ENCODE peak calls at places on chromosomes 6 and 20, in four cellular contexts. One of them, this sample, is unnamed.

GRCh38 chr20:34806255-34806654 is 19.2 kb downstream of the NCOA6 start:
- DNase-seq in GM12878: no peak
- DNase-seq in K562: no peak
- DNase-seq in A549: no peak
- DNase-seq in this sample: no peak

GRCh38 chr6:52362443-52363221 is 681 bp downstream of the PAQR8 start:
- DNase-seq in K562: peak; percentile 47
- DNase-seq in GM12878: no peak
- DNase-seq in A549: peak; percentile 8
- DNase-seq in this sample: no peak

GRCh38 chr6:127267742-127268588 is 1.3 kb downstream of the RNF146 start:
- DNase-seq in A549: peak; percentile 1
- DNase-seq in GM12878: no peak
- DNase-seq in K562: no peak
- DNase-seq in this sample: no peak

GRCh38 chr6:90386796-90387390 is 90.2 kb upstream of the BACH2 start:
- DNase-seq in A549: no peak
- DNase-seq in GM12878: no peak
- DNase-seq in K562: no peak
- DNase-seq in this sample: no peak

GRCh38 chr6:76694779-76695178 is 622.3 kb upstream of the IMPG1 start:
- DNase-seq in GM12878: no peak
- DNase-seq in A549: no peak
- DNase-seq in K562: no peak
- DNase-seq in this sample: no peak

GRCh38 chr6:168410554-168411011 is 30.4 kb upstream of the SMOC2 start:
- DNase-seq in GM12878: no peak
- DNase-seq in K562: no peak
- DNase-seq in A549: no peak
- DNase-seq in this sample: no peak

GRCh38 chr20:33130553-33130952 is 37.4 kb upstream of the BPIFA2 start:
- DNase-seq in GM12878: no peak
- DNase-seq in K562: no peak
- DNase-seq in A549: no peak
- DNase-seq in this sample: no peak

GRCh38 chr20:45415822-45416637 is at the start of gene PIGT:
- DNase-seq in GM12878: peak; percentile 51
- DNase-seq in K562: peak; percentile 90
- DNase-seq in A549: peak; percentile 81
- DNase-seq in this sample: peak; percentile 72

GRCh38 chr6:159943101-159943632 is 25.7 kb upstream of the IGF2R start:
- DNase-seq in A549: no peak
- DNase-seq in K562: no peak
- DNase-seq in GM12878: no peak
- DNase-seq in this sample: peak; percentile 23

GRCh38 chr6:139801571-139802321 is 427.3 kb upstream of the CITED2 start:
- DNase-seq in A549: no peak
- DNase-seq in K562: no peak
- DNase-seq in GM12878: no peak
- DNase-seq in this sample: peak; percentile 49

DNA sequence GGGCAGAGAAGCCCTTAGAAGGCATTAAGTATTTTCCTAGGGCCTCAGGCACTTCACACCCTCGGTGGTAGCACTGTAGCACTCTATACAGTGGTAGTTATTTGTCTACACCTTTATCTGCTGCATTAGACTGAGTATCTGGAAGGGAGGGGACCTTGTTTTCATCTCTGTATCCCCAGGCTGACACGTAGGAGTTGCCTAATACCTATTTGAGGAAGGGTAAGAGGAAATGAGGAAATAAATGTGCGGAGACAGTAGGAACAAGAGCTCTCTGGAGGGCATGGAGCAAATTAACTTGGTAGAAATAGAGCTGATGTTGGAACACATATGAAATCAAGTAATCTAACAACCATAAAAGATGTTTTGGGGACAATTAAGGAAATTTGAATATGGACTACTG is 3.9 kb downstream of the CNPY3 start:
- DNase-seq in A549: no peak
- DNase-seq in K562: no peak
- DNase-seq in GM12878: no peak
- DNase-seq in this sample: no peak
- TF ChIP-seq ELK1 in A549: no peak
- TF ChIP-seq ELK1 in K562: no peak
- TF ChIP-seq ELK1 in GM12878: no peak
- TF ChIP-seq ELK1 in this sample: no peak

GRCh38 chr6:79946773-79947190 is 571 bp downstream of the ELOVL4 start:
- DNase-seq in K562: no peak
- DNase-seq in A549: peak; percentile 5
- DNase-seq in GM12878: no peak
- DNase-seq in this sample: peak; percentile 18

GRCh38 chr6:79949235-79949634 is 1.9 kb upstream of the ELOVL4 start:
- DNase-seq in GM12878: peak; percentile 7
- DNase-seq in A549: peak; percentile 9
- DNase-seq in K562: peak; percentile 45
- DNase-seq in this sample: peak; percentile 75

GRCh38 chr6:79943133-79943532 is 4.2 kb downstream of the ELOVL4 start:
- DNase-seq in GM12878: no peak
- DNase-seq in K562: no peak
- DNase-seq in A549: no peak
- DNase-seq in this sample: no peak

GRCh38 chr6:79946242-79946641 is 1.1 kb downstream of the ELOVL4 start:
- DNase-seq in A549: peak; percentile 4
- DNase-seq in K562: no peak
- DNase-seq in GM12878: no peak
- DNase-seq in this sample: peak; percentile 35

DNA sequence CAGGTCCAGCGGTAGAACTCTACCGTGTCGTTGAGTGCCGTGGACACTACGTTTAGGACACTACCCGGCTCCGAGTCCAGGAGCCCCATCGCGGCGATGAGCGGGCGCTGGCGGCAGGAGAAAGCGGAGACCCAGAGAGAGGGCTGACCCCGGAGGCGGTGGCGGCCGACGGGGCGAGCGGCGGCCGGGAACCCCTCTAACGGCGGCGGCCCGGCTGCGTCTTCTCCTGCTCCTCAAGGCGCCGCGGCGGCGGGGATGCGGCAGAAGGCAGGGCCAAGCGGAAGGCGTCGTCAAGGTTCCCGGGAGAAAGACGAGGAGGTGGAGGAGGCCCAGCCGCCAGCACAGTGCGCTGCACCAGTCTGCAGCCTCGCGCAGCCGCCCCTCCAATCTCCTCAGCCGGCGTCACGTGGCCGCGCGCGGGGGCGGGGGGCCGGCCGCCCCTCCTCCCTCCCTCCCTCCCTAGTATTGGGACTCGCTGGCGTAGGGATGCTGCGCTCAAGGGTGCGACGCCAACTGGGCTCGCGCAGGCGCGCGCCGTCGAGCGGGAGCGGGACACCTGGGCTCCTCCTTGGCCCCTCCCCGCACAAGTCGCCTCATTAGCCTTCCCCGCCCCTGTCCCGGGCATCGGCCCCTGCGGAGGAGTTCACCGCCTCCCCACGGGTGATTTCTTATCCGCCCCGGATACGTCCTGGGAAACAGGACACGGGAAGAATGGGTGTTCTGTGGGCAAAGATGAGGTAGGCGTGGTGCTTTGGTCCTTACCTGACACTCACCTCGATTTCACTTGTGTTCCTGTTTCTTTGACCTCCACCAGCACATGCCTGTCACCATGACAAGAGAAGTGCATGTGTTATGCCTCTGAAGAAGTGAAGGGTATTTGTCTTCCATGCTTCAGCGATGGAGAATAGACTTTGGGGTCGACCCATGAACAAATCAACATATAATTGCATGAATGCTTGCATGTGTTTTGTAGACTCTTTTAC is at the start of gene ELOVL4:
- DNase-seq in K562: no peak
- DNase-seq in GM12878: no peak
- DNase-seq in A549: peak; percentile 7
- DNase-seq in this sample: peak; percentile 74
- TF ChIP-seq ELK1 in K562: no peak
- TF ChIP-seq ELK1 in GM12878: no peak
- TF ChIP-seq ELK1 in A549: no peak
- TF ChIP-seq ELK1 in this sample: no peak

DNA sequence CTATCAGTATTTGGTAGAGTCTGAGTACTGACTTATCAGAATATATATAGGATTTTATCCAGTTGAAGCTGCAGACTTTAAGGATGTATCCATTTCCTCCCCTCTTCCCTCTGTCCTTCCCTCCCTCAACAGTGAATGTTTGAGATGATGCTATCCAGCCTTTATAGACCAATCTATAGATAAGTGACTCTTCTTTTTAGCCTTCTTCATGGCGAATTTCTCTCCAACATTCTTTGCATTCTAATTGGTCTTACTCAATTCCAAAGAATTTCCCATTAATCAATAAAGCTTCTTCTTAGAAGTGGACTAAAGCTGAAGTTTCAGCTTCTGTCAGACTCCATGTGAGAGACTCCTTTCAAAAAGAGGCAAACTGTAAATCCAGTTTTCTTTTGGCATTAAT is 99.3 kb downstream of the AIG1 start:
- DNase-seq in A549: no peak
- DNase-seq in K562: no peak
- DNase-seq in GM12878: no peak
- DNase-seq in this sample: peak; percentile 22
- TF ChIP-seq ELK1 in A549: no peak
- TF ChIP-seq ELK1 in K562: no peak
- TF ChIP-seq ELK1 in GM12878: no peak
- TF ChIP-seq ELK1 in this sample: no peak

GRCh38 chr20:41135187-41135887 is 2.0 kb upstream of the PLCG1 start:
- DNase-seq in GM12878: no peak
- DNase-seq in K562: peak; percentile 68
- DNase-seq in A549: peak; percentile 72
- DNase-seq in this sample: peak; percentile 14
- TF ChIP-seq ELK1 in GM12878: no peak
- TF ChIP-seq ELK1 in K562: no peak
- TF ChIP-seq ELK1 in A549: no peak
- TF ChIP-seq ELK1 in this sample: no peak

GRCh38 chr20:63941282-63942060 is 14.7 kb downstream of the UCKL1 start:
- DNase-seq in GM12878: no peak
- DNase-seq in K562: peak; percentile 89
- DNase-seq in A549: no peak
- DNase-seq in this sample: no peak
- TF ChIP-seq ELK1 in GM12878: no peak
- TF ChIP-seq ELK1 in K562: no peak
- TF ChIP-seq ELK1 in A549: no peak
- TF ChIP-seq ELK1 in this sample: no peak

GRCh38 chr6:140827593-140827992 is 1305.1 kb upstream of the GJE1 start:
- DNase-seq in K562: no peak
- DNase-seq in GM12878: no peak
- DNase-seq in A549: no peak
- DNase-seq in this sample: no peak
- TF ChIP-seq ELK1 in K562: no peak
- TF ChIP-seq ELK1 in GM12878: no peak
- TF ChIP-seq ELK1 in A549: no peak
- TF ChIP-seq ELK1 in this sample: no peak